ENCODE peak calls at places on chromosomes 11 and 22, in six cellular contexts. One of them, this sample, is unnamed.
A peak's percentile ranks its signal among the peaks of the same experiment; 100 is the strongest.

GRCh38 chr11:130313383-130314183 is 1.1 kb downstream of the ZBTB44 start:
- DNase-seq in RWPE1: peak; percentile 26
- DNase-seq in MCF 10A: peak; percentile 51
- DNase-seq in IMR-90: peak; percentile 3
- DNase-seq in cardiac muscle cell: no peak
- DNase-seq in endothelial cell: no peak
- DNase-seq in this sample: peak; percentile 1

GRCh38 chr22:29269731-29270474 is 1.8 kb downstream of the EWSR1 start:
- DNase-seq in cardiac muscle cell: peak; percentile 21
- DNase-seq in endothelial cell: no peak
- DNase-seq in IMR-90: peak; percentile 12
- DNase-seq in RWPE1: no peak
- DNase-seq in MCF 10A: peak; percentile 18
- DNase-seq in this sample: no peak

GRCh38 chr11:16047073-16047472 is 309.3 kb downstream of the SOX6 start:
- DNase-seq in RWPE1: no peak
- DNase-seq in endothelial cell: no peak
- DNase-seq in MCF 10A: no peak
- DNase-seq in cardiac muscle cell: no peak
- DNase-seq in IMR-90: no peak
- DNase-seq in this sample: no peak

GRCh38 chr11:103749158-103749557 is 287.3 kb upstream of the DDI1 start:
- DNase-seq in RWPE1: no peak
- DNase-seq in IMR-90: peak; percentile 9
- DNase-seq in cardiac muscle cell: no peak
- DNase-seq in MCF 10A: no peak
- DNase-seq in endothelial cell: no peak
- DNase-seq in this sample: peak; percentile 34

GRCh38 chr11:23425379-23425778 is 565.1 kb upstream of the CCDC179 start:
- DNase-seq in MCF 10A: no peak
- DNase-seq in endothelial cell: no peak
- DNase-seq in RWPE1: no peak
- DNase-seq in IMR-90: peak; percentile 12
- DNase-seq in cardiac muscle cell: no peak
- DNase-seq in this sample: peak; percentile 5

GRCh38 chr11:115297330-115297729 is 206.9 kb downstream of the CADM1 start:
- DNase-seq in cardiac muscle cell: no peak
- DNase-seq in IMR-90: no peak
- DNase-seq in endothelial cell: no peak
- DNase-seq in MCF 10A: no peak
- DNase-seq in RWPE1: no peak
- DNase-seq in this sample: no peak

GRCh38 chr11:7665473-7666291 is 7.6 kb downstream of the CYB5R2 start:
- DNase-seq in cardiac muscle cell: peak; percentile 67
- DNase-seq in MCF 10A: peak; percentile 81
- DNase-seq in RWPE1: peak; percentile 88
- DNase-seq in endothelial cell: peak; percentile 87
- DNase-seq in IMR-90: peak; percentile 44
- DNase-seq in this sample: peak; percentile 47

GRCh38 chr22:31230155-31230870 is 18.2 kb downstream of the LIMK2 start:
- DNase-seq in cardiac muscle cell: no peak
- DNase-seq in IMR-90: peak; percentile 44
- DNase-seq in RWPE1: no peak
- DNase-seq in endothelial cell: no peak
- DNase-seq in MCF 10A: no peak
- DNase-seq in this sample: peak; percentile 51

GRCh38 chr22:32896951-32897350 is 95.4 kb downstream of the TIMP3 start:
- DNase-seq in MCF 10A: no peak
- DNase-seq in endothelial cell: no peak
- DNase-seq in IMR-90: no peak
- DNase-seq in cardiac muscle cell: no peak
- DNase-seq in RWPE1: no peak
- DNase-seq in this sample: no peak

GRCh38 chr11:117281159-117281558 is 10.0 kb upstream of the BACE1-AS start:
- DNase-seq in cardiac muscle cell: no peak
- DNase-seq in endothelial cell: no peak
- DNase-seq in RWPE1: peak; percentile 80
- DNase-seq in IMR-90: peak; percentile 99
- DNase-seq in MCF 10A: peak; percentile 89
- DNase-seq in this sample: peak; percentile 97

GRCh38 chr22:29679316-29679715 is 40.5 kb upstream of the CABP7 start:
- DNase-seq in IMR-90: peak; percentile 19
- DNase-seq in endothelial cell: no peak
- DNase-seq in RWPE1: no peak
- DNase-seq in cardiac muscle cell: no peak
- DNase-seq in MCF 10A: no peak
- DNase-seq in this sample: no peak

GRCh38 chr11:93143186-93143585 is 54.6 kb downstream of the SLC36A4 start:
- DNase-seq in IMR-90: peak; percentile 76
- DNase-seq in endothelial cell: no peak
- DNase-seq in RWPE1: no peak
- DNase-seq in MCF 10A: no peak
- DNase-seq in cardiac muscle cell: no peak
- DNase-seq in this sample: peak; percentile 61

GRCh38 chr22:36381513-36382079 is 6.2 kb downstream of the MYH9 start:
- DNase-seq in RWPE1: no peak
- DNase-seq in cardiac muscle cell: no peak
- DNase-seq in endothelial cell: no peak
- DNase-seq in IMR-90: peak; percentile 7
- DNase-seq in MCF 10A: no peak
- DNase-seq in this sample: no peak

GRCh38 chr11:63710476-63711217 is 29.3 kb downstream of the RTN3 start:
- DNase-seq in endothelial cell: no peak
- DNase-seq in RWPE1: no peak
- DNase-seq in cardiac muscle cell: peak; percentile 55
- DNase-seq in IMR-90: peak; percentile 83
- DNase-seq in MCF 10A: no peak
- DNase-seq in this sample: peak; percentile 94

GRCh38 chr11:94747136-94748110 is 20.7 kb upstream of the AMOTL1 start:
- DNase-seq in IMR-90: no peak
- DNase-seq in MCF 10A: peak; percentile 64
- DNase-seq in cardiac muscle cell: no peak
- DNase-seq in endothelial cell: no peak
- DNase-seq in RWPE1: peak; percentile 92
- DNase-seq in this sample: no peak

GRCh38 chr11:130070829-130071205 is 1.1 kb downstream of the APLP2 start:
- DNase-seq in endothelial cell: peak; percentile 36
- DNase-seq in IMR-90: peak; percentile 36
- DNase-seq in RWPE1: no peak
- DNase-seq in cardiac muscle cell: peak; percentile 54
- DNase-seq in MCF 10A: peak; percentile 32
- DNase-seq in this sample: peak; percentile 40

GRCh38 chr11:17735823-17736772 is 1.5 kb downstream of the KCNC1 start:
- DNase-seq in RWPE1: no peak
- DNase-seq in IMR-90: no peak
- DNase-seq in endothelial cell: no peak
- DNase-seq in MCF 10A: no peak
- DNase-seq in cardiac muscle cell: no peak
- DNase-seq in this sample: no peak

GRCh38 chr11:121478895-121479281 is 26.1 kb upstream of the SORL1-AS1 start:
- DNase-seq in MCF 10A: no peak
- DNase-seq in RWPE1: no peak
- DNase-seq in IMR-90: no peak
- DNase-seq in cardiac muscle cell: no peak
- DNase-seq in endothelial cell: peak; percentile 17
- DNase-seq in this sample: no peak

GRCh38 chr11:117833401-117833891 is 8.9 kb upstream of the FXYD2 start:
- DNase-seq in endothelial cell: no peak
- DNase-seq in RWPE1: no peak
- DNase-seq in IMR-90: no peak
- DNase-seq in MCF 10A: peak; percentile 75
- DNase-seq in cardiac muscle cell: no peak
- DNase-seq in this sample: no peak

GRCh38 chr11:60753309-60753708 is 3.4 kb upstream of the MS4A15 start:
- DNase-seq in MCF 10A: no peak
- DNase-seq in RWPE1: no peak
- DNase-seq in endothelial cell: no peak
- DNase-seq in IMR-90: no peak
- DNase-seq in cardiac muscle cell: no peak
- DNase-seq in this sample: no peak

GRCh38 chr11:130636672-130637463 is 188.4 kb downstream of the ADAMTS15 start:
- DNase-seq in IMR-90: peak; percentile 92
- DNase-seq in endothelial cell: no peak
- DNase-seq in MCF 10A: peak; percentile 90
- DNase-seq in RWPE1: peak; percentile 87
- DNase-seq in cardiac muscle cell: no peak
- DNase-seq in this sample: peak; percentile 66

GRCh38 chr11:125869526-125869925 is 17.9 kb upstream of the HYLS1 start:
- DNase-seq in MCF 10A: no peak
- DNase-seq in cardiac muscle cell: no peak
- DNase-seq in RWPE1: no peak
- DNase-seq in endothelial cell: no peak
- DNase-seq in IMR-90: no peak
- DNase-seq in this sample: no peak

GRCh38 chr11:125872138-125872491 is 15.4 kb upstream of the HYLS1 start:
- DNase-seq in MCF 10A: no peak
- DNase-seq in IMR-90: no peak
- DNase-seq in endothelial cell: no peak
- DNase-seq in RWPE1: no peak
- DNase-seq in cardiac muscle cell: no peak
- DNase-seq in this sample: no peak

GRCh38 chr11:125873881-125874555 is 13.4 kb upstream of the HYLS1 start:
- DNase-seq in RWPE1: no peak
- DNase-seq in IMR-90: no peak
- DNase-seq in MCF 10A: no peak
- DNase-seq in endothelial cell: no peak
- DNase-seq in cardiac muscle cell: no peak
- DNase-seq in this sample: no peak

GRCh38 chr11:125874556-125875124 is 12.8 kb upstream of the HYLS1 start:
- DNase-seq in endothelial cell: peak; percentile 73
- DNase-seq in IMR-90: peak; percentile 70
- DNase-seq in RWPE1: peak; percentile 61
- DNase-seq in MCF 10A: peak; percentile 81
- DNase-seq in cardiac muscle cell: peak; percentile 79
- DNase-seq in this sample: peak; percentile 66

DNA sequence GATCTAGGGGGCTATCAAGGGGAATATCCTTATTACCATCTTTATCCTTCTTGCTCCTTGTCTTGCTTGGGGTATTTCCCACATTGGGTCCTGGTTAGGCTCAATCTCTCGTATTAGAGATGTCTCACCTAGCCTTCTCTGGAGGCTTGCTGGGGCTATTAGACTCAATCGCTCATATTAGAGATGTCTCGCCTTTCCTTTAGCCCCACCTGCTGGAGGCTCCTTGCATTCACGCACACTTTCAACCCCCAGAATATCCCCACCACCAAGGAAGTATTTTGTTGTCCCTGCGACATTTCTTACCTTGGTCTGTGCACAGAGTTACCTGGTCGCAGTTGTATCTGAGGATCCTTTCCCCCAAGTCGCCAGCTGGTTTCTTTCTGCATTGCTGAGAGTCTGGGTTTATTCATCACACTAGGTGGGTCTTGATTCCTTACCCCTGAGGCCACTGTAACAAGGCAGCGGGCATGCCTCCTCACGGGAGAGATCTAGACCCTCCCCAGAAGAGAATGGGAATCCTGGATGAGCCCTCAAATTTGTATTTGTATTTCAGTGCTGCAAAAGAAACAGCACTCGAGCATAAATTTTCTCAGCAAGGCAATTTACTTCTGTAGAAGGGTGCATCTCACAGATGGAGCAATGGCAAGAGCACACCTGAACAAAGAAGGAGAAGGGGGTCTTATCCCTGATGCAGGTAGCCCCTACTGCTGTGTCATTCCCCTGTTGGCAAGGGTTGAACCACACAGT is 15.9 kb upstream of the HYLS1 start:
- DNase-seq in RWPE1: peak; percentile 13
- DNase-seq in cardiac muscle cell: peak; percentile 48
- DNase-seq in MCF 10A: peak; percentile 46
- DNase-seq in IMR-90: peak; percentile 31
- DNase-seq in endothelial cell: peak; percentile 56
- DNase-seq in this sample: peak; percentile 29
- TF ChIP-seq CTCF in RWPE1: peak; percentile 47
- TF ChIP-seq CTCF in cardiac muscle cell: peak; percentile 81
- TF ChIP-seq CTCF in MCF 10A: peak; percentile 29
- TF ChIP-seq CTCF in IMR-90: peak; percentile 60
- TF ChIP-seq CTCF in endothelial cell: peak; percentile 48
- TF ChIP-seq CTCF in this sample: peak; percentile 66

DNA sequence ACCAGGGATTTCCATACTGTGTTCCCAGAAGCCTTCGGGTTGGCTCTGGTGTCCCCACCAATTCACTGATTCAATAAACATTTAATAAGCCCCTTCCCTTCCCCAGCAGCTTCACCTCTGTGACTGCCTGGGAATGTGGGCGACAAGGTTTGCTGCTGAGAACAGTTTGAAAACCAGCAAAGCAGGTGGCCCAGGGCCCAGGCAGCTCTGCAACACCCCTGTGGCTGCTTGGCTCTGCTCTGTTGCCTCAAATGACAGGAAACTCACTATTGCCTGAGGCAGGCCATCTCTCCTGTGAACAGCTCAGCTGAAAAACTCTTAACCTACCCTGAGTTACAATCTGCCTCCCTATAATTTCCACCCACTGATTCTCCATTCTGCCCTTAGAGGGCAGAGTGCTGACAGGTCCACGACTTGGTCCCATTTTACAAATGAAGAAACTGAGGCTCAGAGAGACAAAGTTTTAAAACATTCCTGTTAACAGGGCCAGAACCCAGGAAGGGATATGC is 10.5 kb downstream of the ADORA2A start:
- DNase-seq in cardiac muscle cell: no peak
- DNase-seq in MCF 10A: peak; percentile 20
- DNase-seq in RWPE1: no peak
- DNase-seq in endothelial cell: no peak
- DNase-seq in IMR-90: no peak
- DNase-seq in this sample: peak; percentile 16
- TF ChIP-seq CTCF in cardiac muscle cell: peak; percentile 13
- TF ChIP-seq CTCF in MCF 10A: peak; percentile 16
- TF ChIP-seq CTCF in RWPE1: no peak
- TF ChIP-seq CTCF in endothelial cell: no peak
- TF ChIP-seq CTCF in IMR-90: peak; percentile 20
- TF ChIP-seq CTCF in this sample: peak; percentile 27

DNA sequence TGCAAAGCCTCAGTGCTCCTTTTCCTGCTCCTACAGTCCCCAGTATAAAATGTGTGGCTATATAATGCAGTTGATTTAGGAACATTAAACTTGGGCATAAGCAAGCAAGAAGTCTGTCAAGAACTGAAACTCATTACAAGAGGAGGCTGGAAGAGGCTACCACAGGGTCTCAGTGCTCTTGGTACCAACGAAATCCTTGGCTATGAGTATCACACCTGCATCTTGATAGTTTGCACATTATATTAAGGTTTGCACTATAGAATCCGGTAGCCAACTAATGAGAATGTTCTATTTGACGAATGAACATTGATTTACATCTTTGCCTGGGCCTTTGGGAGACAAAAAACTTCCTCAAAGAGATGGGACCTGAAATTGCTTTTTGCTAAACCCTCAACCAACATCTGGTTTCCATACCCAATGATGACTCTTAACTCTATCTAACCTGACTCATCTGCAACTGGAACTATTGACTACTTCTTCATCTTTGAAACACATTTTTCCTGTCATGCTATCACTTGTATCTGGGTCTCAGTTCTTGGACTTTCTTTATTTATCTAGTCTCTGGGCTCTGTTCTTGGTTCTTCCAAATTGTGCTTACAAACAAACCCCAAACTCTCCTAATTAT is 207.2 kb upstream of the CTSC start:
- DNase-seq in RWPE1: no peak
- DNase-seq in endothelial cell: no peak
- DNase-seq in cardiac muscle cell: no peak
- DNase-seq in MCF 10A: no peak
- DNase-seq in IMR-90: peak; percentile 41
- DNase-seq in this sample: peak; percentile 67
- TF ChIP-seq CTCF in RWPE1: peak; percentile 47
- TF ChIP-seq CTCF in endothelial cell: no peak
- TF ChIP-seq CTCF in cardiac muscle cell: no peak
- TF ChIP-seq CTCF in MCF 10A: no peak
- TF ChIP-seq CTCF in IMR-90: no peak
- TF ChIP-seq CTCF in this sample: no peak

GRCh38 chr11:79011357-79011756 is 429.5 kb downstream of the TENM4 start:
- DNase-seq in endothelial cell: no peak
- DNase-seq in IMR-90: no peak
- DNase-seq in cardiac muscle cell: no peak
- DNase-seq in MCF 10A: no peak
- DNase-seq in RWPE1: no peak
- DNase-seq in this sample: no peak
- TF ChIP-seq CTCF in endothelial cell: no peak
- TF ChIP-seq CTCF in IMR-90: no peak
- TF ChIP-seq CTCF in cardiac muscle cell: no peak
- TF ChIP-seq CTCF in MCF 10A: no peak
- TF ChIP-seq CTCF in RWPE1: no peak
- TF ChIP-seq CTCF in this sample: no peak